ENCODE peak calls at places on chromosome 20, in seven cellular contexts. Q is transverse colon, I is tibial nerve, O is ovary, S is A549, J is suprapubic skin, Z is H1. N is an unnamed sample.

GRCh38 chr20:57996936-57997629 is 231.4 kb downstream of the ANKRD60 start:
- DNase-seq in O (no peak), I (no peak), Z (no peak), J (no peak), S (peak), Q (no peak), N (no peak)

GRCh38 chr20:41133709-41134361 is 3.5 kb upstream of the PLCG1 start:
- DNase-seq in Z (no peak), O (no peak), Q (peak), S (no peak), J (peak), I (no peak), N (no peak)

GRCh38 chr20:64149809-64150560 is 14.3 kb upstream of the MYT1 start:
- DNase-seq in I (no peak), S (no peak), Z (peak), Q (no peak), J (peak), O (no peak), N (no peak)

GRCh38 chr20:62922451-62922921 is 3.8 kb downstream of the DIDO1 start:
- DNase-seq in Q (no peak), S (no peak), J (peak), I (no peak), Z (no peak), O (no peak), N (no peak)

GRCh38 chr20:35742741-35743523 is 872 bp upstream of the RBM39 start:
- DNase-seq in S (no peak), J (no peak), Q (no peak), Z (no peak), O (no peak), I (no peak), N (no peak)

GRCh38 chr20:41141153-41141815 is 3.9 kb downstream of the PLCG1 start:
- DNase-seq in O (peak), I (peak), Z (no peak), Q (peak), S (no peak), J (no peak), N (no peak)

GRCh38 chr20:36792422-36792821 is 18.9 kb upstream of the DSN1 start:
- DNase-seq in I (no peak), S (peak), O (no peak), Z (no peak), Q (no peak), J (no peak), N (no peak)

GRCh38 chr20:33897313-33897912 is 86.3 kb downstream of the CHMP4B start:
- DNase-seq in I (no peak), Z (no peak), Q (no peak), J (no peak), O (no peak), S (no peak), N (no peak)

GRCh38 chr20:11329271-11329670 is 588.4 kb upstream of the BTBD3 start:
- DNase-seq in S (no peak), Z (no peak), J (no peak), O (no peak), I (no peak), Q (no peak), N (no peak)

DNA sequence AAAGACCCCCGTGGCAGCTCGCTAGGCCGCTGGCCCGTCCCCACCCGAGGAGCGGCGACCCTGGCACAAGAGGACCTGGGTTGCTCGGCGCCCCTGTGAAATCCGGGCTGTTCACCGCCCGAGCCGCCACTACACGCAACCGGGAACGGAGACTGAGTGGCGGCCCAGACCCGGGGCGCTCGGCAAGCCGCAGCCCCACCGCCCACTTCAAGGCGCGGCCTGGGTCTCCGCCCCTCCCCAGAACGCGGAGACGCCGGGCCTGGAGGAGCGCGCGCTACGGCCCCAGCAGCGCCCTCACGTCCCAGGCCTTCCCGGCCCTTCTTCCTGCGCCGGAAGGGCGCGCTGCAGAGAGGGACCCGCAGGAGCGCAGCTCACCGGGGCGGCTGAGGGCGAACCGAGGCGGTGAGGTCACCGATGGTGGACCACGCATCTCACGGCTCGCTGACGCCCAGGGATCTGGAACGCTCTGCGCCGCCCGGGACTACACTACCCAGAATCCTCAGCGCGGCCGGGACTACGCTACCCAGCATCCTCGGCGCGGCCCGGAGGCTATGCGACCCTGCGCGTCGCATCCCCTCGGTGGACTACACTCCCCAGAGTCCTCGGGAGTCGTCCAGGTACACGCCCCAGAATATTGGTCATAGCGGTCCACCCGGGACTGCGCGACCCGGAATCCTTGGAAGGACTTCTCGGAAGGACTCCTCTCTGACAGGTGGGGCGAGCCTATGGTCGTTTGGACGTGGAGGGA is at the start of gene ZNF337:
- DNase-seq in O (peak), J (peak), I (peak), Z (peak), S (peak), Q (peak), N (peak)
- TF ChIP-seq EP300 in O (no peak), J (no peak), I (peak), Z (no peak), S (no peak), Q (no peak), N (no peak)

GRCh38 chr20:49446808-49447207 is 35.7 kb downstream of the KCNB1 start:
- DNase-seq in O (peak), Z (peak), S (no peak), I (peak), J (no peak), Q (peak), N (peak)
- TF ChIP-seq EP300 in O (no peak), Z (no peak), S (no peak), I (peak), J (no peak), Q (no peak), N (peak)

GRCh38 chr20:2103454-2104153 is 2.0 kb downstream of the STK35 start:
- DNase-seq in S (no peak), O (no peak), Z (no peak), Q (no peak), J (no peak), I (no peak), N (no peak)

GRCh38 chr20:2101935-2102584 is 433 bp downstream of the STK35 start:
- DNase-seq in I (peak), Z (peak), S (peak), Q (peak), O (peak), J (peak), N (peak)

GRCh38 chr20:2102585-2103453 is 1.2 kb downstream of the STK35 start:
- DNase-seq in Z (peak), I (peak), S (peak), O (peak), Q (peak), J (peak), N (peak)

GRCh38 chr20:2104236-2104635 is 2.6 kb downstream of the STK35 start:
- DNase-seq in J (no peak), S (no peak), O (no peak), Z (no peak), Q (no peak), I (no peak), N (no peak)

GRCh38 chr20:2101057-2101934 is at the start of gene STK35:
- DNase-seq in J (no peak), I (no peak), S (peak), Z (peak), Q (peak), O (peak), N (no peak)
- TF ChIP-seq EP300 in J (no peak), I (no peak), S (no peak), Z (no peak), Q (no peak), O (no peak), N (no peak)

GRCh38 chr20:51399138-51399890 is 143.2 kb downstream of the NFATC2 start:
- DNase-seq in S (no peak), O (no peak), J (no peak), Q (no peak), I (no peak), Z (no peak), N (no peak)

GRCh38 chr20:51398083-51398482 is 144.4 kb downstream of the NFATC2 start:
- DNase-seq in I (no peak), Z (no peak), J (no peak), S (no peak), Q (no peak), O (no peak), N (no peak)

GRCh38 chr20:51398552-51398951 is 144.0 kb downstream of the NFATC2 start:
- DNase-seq in I (no peak), Q (no peak), Z (no peak), S (no peak), O (no peak), J (no peak), N (no peak)

GRCh38 chr20:51402201-51402600 is 140.3 kb downstream of the NFATC2 start:
- DNase-seq in J (no peak), I (no peak), S (no peak), O (no peak), Q (peak), Z (no peak), N (no peak)

DNA sequence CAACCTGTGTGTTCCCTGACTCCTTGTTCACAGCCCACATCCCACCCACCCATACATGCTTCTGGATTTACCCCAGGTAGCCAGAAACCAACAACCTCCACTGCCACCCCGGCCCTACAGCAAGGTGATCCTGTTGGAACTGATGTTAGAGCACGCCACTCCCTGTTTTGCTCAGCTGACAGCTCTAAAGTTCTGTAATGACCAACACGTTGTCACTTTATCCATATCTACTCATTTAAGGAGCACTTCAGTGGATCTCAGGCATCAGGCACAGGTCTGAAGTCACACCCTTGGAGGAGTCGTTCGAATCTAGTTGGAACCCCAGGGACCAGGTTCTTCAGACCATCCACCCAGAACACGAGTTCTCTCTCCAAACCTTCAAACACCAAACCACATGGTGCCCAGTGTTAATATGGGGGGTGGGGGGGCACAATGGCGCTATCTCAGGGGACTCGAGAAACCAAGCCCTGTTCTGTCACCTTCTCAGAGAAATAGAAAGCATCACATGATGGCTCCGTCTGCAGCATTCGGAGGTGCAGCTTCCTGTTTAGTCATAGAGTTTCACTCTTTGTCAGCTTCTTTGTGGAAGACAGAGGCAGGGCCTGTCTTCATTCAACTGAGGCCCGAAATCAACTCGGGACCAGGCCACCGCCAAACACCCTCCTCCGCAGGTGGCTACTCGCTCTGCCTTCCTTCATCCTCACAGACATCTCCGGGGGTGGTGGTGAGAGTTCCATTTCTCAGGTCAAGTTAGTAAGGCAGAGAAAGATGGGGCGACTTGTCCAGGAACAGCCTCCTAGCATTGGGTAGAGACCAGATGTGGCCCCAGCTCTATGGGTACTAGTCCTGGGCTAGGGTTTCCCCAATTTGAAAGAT is 142.2 kb downstream of the NFATC2 start:
- DNase-seq in Q (peak), Z (no peak), O (no peak), J (no peak), I (no peak), S (no peak), N (no peak)
- TF ChIP-seq EP300 in Q (no peak), Z (no peak), O (no peak), J (no peak), I (no peak), S (no peak), N (no peak)

DNA sequence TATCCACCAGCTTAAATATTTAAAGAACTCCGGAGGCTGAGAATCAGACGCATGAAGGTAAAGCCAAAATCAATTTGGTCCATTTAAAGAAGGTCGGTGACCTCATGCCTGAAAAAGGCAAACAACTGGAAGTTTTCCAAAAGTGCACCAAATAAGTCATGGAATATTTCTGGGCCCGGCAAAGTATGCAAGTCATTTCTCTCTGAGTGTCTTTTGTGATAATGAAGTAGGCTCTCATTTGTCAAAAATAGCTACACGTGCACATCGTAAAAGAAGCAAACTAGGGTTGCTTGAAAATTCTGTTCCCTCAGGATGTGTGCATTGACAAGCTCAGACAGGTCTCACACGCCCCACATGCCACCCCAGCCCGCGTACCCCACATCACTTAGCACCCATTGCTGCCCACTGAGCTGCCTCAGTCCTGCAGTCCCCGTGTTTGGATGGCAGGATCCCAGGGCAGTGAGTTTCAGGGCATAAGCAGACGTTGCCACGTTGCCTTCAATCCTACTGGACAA is 20.5 kb upstream of the PYGB start:
- DNase-seq in I (no peak), Q (no peak), S (no peak), J (no peak), Z (no peak), O (no peak), N (no peak)
- TF ChIP-seq EP300 in I (no peak), Q (no peak), S (no peak), J (no peak), Z (no peak), O (no peak), N (no peak)